ENCODE peak calls at places on chromosomes 2 and 18, in seven cellular contexts. One of them, this sample, is unnamed.

GRCh38 chr2:234620018-234620417 is 123.1 kb upstream of the ARL4C start:
- DNase-seq in gastrocnemius medialis: no peak
- DNase-seq in cardiac muscle cell: no peak
- DNase-seq in EH: no peak
- DNase-seq in Right ventricle myocardium superior: no peak
- DNase-seq in pons: no peak
- DNase-seq in foreskin fibroblast: no peak
- DNase-seq in this sample: no peak

GRCh38 chr2:173021939-173022371 is 53.7 kb upstream of the MAP3K20 start:
- DNase-seq in gastrocnemius medialis: no peak
- DNase-seq in cardiac muscle cell: no peak
- DNase-seq in foreskin fibroblast: peak; percentile 69
- DNase-seq in EH: peak; percentile 59
- DNase-seq in Right ventricle myocardium superior: peak; percentile 66
- DNase-seq in pons: no peak
- DNase-seq in this sample: peak; percentile 55

GRCh38 chr2:112482309-112483046 is 522 bp downstream of the TTL start:
- DNase-seq in gastrocnemius medialis: no peak
- DNase-seq in Right ventricle myocardium superior: peak; percentile 53
- DNase-seq in EH: peak; percentile 56
- DNase-seq in foreskin fibroblast: peak; percentile 68
- DNase-seq in pons: peak; percentile 31
- DNase-seq in cardiac muscle cell: peak; percentile 67
- DNase-seq in this sample: peak; percentile 32

GRCh38 chr18:32777049-32777448 is 4.2 kb upstream of the KLHL14 start:
- DNase-seq in pons: no peak
- DNase-seq in EH: no peak
- DNase-seq in cardiac muscle cell: peak; percentile 55
- DNase-seq in foreskin fibroblast: peak; percentile 22
- DNase-seq in gastrocnemius medialis: no peak
- DNase-seq in Right ventricle myocardium superior: no peak
- DNase-seq in this sample: peak; percentile 48

GRCh38 chr2:20573611-20574422 is 77.1 kb downstream of the HS1BP3 start:
- DNase-seq in gastrocnemius medialis: no peak
- DNase-seq in Right ventricle myocardium superior: no peak
- DNase-seq in cardiac muscle cell: no peak
- DNase-seq in foreskin fibroblast: peak; percentile 82
- DNase-seq in EH: peak; percentile 77
- DNase-seq in pons: peak; percentile 93
- DNase-seq in this sample: peak; percentile 96

GRCh38 chr2:159249955-159250723 is 36.4 kb downstream of the WDSUB1 start:
- DNase-seq in gastrocnemius medialis: peak; percentile 79
- DNase-seq in pons: peak; percentile 93
- DNase-seq in EH: peak; percentile 85
- DNase-seq in foreskin fibroblast: peak; percentile 82
- DNase-seq in cardiac muscle cell: no peak
- DNase-seq in Right ventricle myocardium superior: no peak
- DNase-seq in this sample: peak; percentile 89

GRCh38 chr2:231296401-231296800 is 98.0 kb downstream of the ARMC9 start:
- DNase-seq in EH: no peak
- DNase-seq in gastrocnemius medialis: no peak
- DNase-seq in cardiac muscle cell: no peak
- DNase-seq in pons: no peak
- DNase-seq in Right ventricle myocardium superior: no peak
- DNase-seq in foreskin fibroblast: no peak
- DNase-seq in this sample: no peak

GRCh38 chr2:179191110-179191509 is 73.5 kb downstream of the SESTD1 start:
- DNase-seq in foreskin fibroblast: no peak
- DNase-seq in pons: no peak
- DNase-seq in cardiac muscle cell: no peak
- DNase-seq in gastrocnemius medialis: no peak
- DNase-seq in EH: no peak
- DNase-seq in Right ventricle myocardium superior: no peak
- DNase-seq in this sample: no peak

GRCh38 chr2:239913632-239914417 is 111.3 kb downstream of the NDUFA10 start:
- DNase-seq in cardiac muscle cell: no peak
- DNase-seq in EH: no peak
- DNase-seq in foreskin fibroblast: no peak
- DNase-seq in Right ventricle myocardium superior: no peak
- DNase-seq in pons: no peak
- DNase-seq in gastrocnemius medialis: no peak
- DNase-seq in this sample: no peak

GRCh38 chr18:12998332-12999060 is 7.3 kb downstream of the CEP192 start:
- DNase-seq in foreskin fibroblast: no peak
- DNase-seq in cardiac muscle cell: no peak
- DNase-seq in pons: no peak
- DNase-seq in gastrocnemius medialis: no peak
- DNase-seq in Right ventricle myocardium superior: no peak
- DNase-seq in EH: no peak
- DNase-seq in this sample: no peak

GRCh38 chr2:117918608-117919007 is 95.3 kb downstream of the CCDC93 start:
- DNase-seq in cardiac muscle cell: no peak
- DNase-seq in Right ventricle myocardium superior: no peak
- DNase-seq in foreskin fibroblast: no peak
- DNase-seq in gastrocnemius medialis: no peak
- DNase-seq in EH: no peak
- DNase-seq in pons: no peak
- DNase-seq in this sample: no peak

GRCh38 chr18:45059695-45060094 is 379.0 kb downstream of the SETBP1 start:
- DNase-seq in EH: peak; percentile 84
- DNase-seq in foreskin fibroblast: peak; percentile 88
- DNase-seq in pons: no peak
- DNase-seq in Right ventricle myocardium superior: no peak
- DNase-seq in cardiac muscle cell: no peak
- DNase-seq in gastrocnemius medialis: no peak
- DNase-seq in this sample: peak; percentile 92

GRCh38 chr2:241399941-241400922 is 44.1 kb downstream of the FARP2 start:
- DNase-seq in EH: no peak
- DNase-seq in pons: no peak
- DNase-seq in Right ventricle myocardium superior: no peak
- DNase-seq in foreskin fibroblast: no peak
- DNase-seq in gastrocnemius medialis: no peak
- DNase-seq in cardiac muscle cell: no peak
- DNase-seq in this sample: no peak

GRCh38 chr18:5515007-5515744 is 28.6 kb downstream of the EPB41L3 start:
- DNase-seq in EH: no peak
- DNase-seq in foreskin fibroblast: no peak
- DNase-seq in gastrocnemius medialis: no peak
- DNase-seq in cardiac muscle cell: peak; percentile 46
- DNase-seq in Right ventricle myocardium superior: no peak
- DNase-seq in pons: peak; percentile 86
- DNase-seq in this sample: no peak

GRCh38 chr2:28471214-28471613 is 24.6 kb upstream of the PLB1 start:
- DNase-seq in cardiac muscle cell: no peak
- DNase-seq in Right ventricle myocardium superior: no peak
- DNase-seq in foreskin fibroblast: no peak
- DNase-seq in pons: no peak
- DNase-seq in gastrocnemius medialis: no peak
- DNase-seq in EH: no peak
- DNase-seq in this sample: no peak

GRCh38 chr18:1483386-1483785 is 578.7 kb downstream of the ADCYAP1 start:
- DNase-seq in EH: no peak
- DNase-seq in cardiac muscle cell: no peak
- DNase-seq in pons: peak; percentile 38
- DNase-seq in Right ventricle myocardium superior: no peak
- DNase-seq in gastrocnemius medialis: no peak
- DNase-seq in foreskin fibroblast: no peak
- DNase-seq in this sample: no peak

GRCh38 chr2:28729698-28730097 is 21.9 kb upstream of the PPP1CB start:
- DNase-seq in foreskin fibroblast: peak; percentile 62
- DNase-seq in cardiac muscle cell: no peak
- DNase-seq in pons: no peak
- DNase-seq in gastrocnemius medialis: no peak
- DNase-seq in EH: peak; percentile 54
- DNase-seq in Right ventricle myocardium superior: no peak
- DNase-seq in this sample: peak; percentile 51

GRCh38 chr18:32425466-32425865 is 45.2 kb downstream of the GAREM1 start:
- DNase-seq in gastrocnemius medialis: no peak
- DNase-seq in pons: no peak
- DNase-seq in Right ventricle myocardium superior: no peak
- DNase-seq in foreskin fibroblast: peak; percentile 28
- DNase-seq in EH: no peak
- DNase-seq in cardiac muscle cell: no peak
- DNase-seq in this sample: peak; percentile 71

GRCh38 chr18:634551-635045 is 22.9 kb upstream of the TYMS start:
- DNase-seq in pons: no peak
- DNase-seq in EH: peak; percentile 65
- DNase-seq in cardiac muscle cell: no peak
- DNase-seq in Right ventricle myocardium superior: no peak
- DNase-seq in gastrocnemius medialis: no peak
- DNase-seq in foreskin fibroblast: peak; percentile 25
- DNase-seq in this sample: no peak

GRCh38 chr2:181891258-181891965 is at the start of gene ITPRID2:
- DNase-seq in cardiac muscle cell: peak; percentile 95
- DNase-seq in pons: peak; percentile 85
- DNase-seq in gastrocnemius medialis: peak; percentile 73
- DNase-seq in foreskin fibroblast: peak; percentile 97
- DNase-seq in Right ventricle myocardium superior: peak; percentile 92
- DNase-seq in EH: peak; percentile 93
- DNase-seq in this sample: peak; percentile 82

GRCh38 chr2:233350708-233351107 is 3.6 kb upstream of the DGKD start:
- DNase-seq in gastrocnemius medialis: no peak
- DNase-seq in EH: peak; percentile 96
- DNase-seq in Right ventricle myocardium superior: no peak
- DNase-seq in cardiac muscle cell: no peak
- DNase-seq in pons: no peak
- DNase-seq in foreskin fibroblast: peak; percentile 92
- DNase-seq in this sample: peak; percentile 90

GRCh38 chr18:69085933-69086332 is 288.1 kb downstream of the CCDC102B start:
- DNase-seq in pons: no peak
- DNase-seq in Right ventricle myocardium superior: no peak
- DNase-seq in EH: no peak
- DNase-seq in gastrocnemius medialis: no peak
- DNase-seq in cardiac muscle cell: no peak
- DNase-seq in foreskin fibroblast: no peak
- DNase-seq in this sample: no peak

GRCh38 chr2:74425523-74425922 is 4.0 kb downstream of the WDR54 start:
- DNase-seq in foreskin fibroblast: peak; percentile 64
- DNase-seq in EH: no peak
- DNase-seq in pons: no peak
- DNase-seq in cardiac muscle cell: no peak
- DNase-seq in gastrocnemius medialis: no peak
- DNase-seq in Right ventricle myocardium superior: no peak
- DNase-seq in this sample: no peak

This sample was measured in fibroblast of mammary gland.